ENCODE peak calls at places on chromosomes 7 and 10, in five cellular contexts. Q is GM12878, L is HepG2, S is SK-N-SH, X is K562. R is an unnamed sample.

GRCh38 chr7:19964198-19964597 is 190.8 kb upstream of the TMEM196 start:
- DNase-seq in Q (no peak), L (no peak), S (no peak), X (no peak), R (no peak)

GRCh38 chr10:89869180-89869579 is 167.8 kb downstream of the KIF20B start:
- DNase-seq in Q (no peak), L (no peak), S (no peak), X (no peak), R (no peak)

GRCh38 chr7:126937196-126937595 is 315.5 kb downstream of the GRM8 start:
- DNase-seq in Q (no peak), L (no peak), S (no peak), X (no peak), R (no peak)

GRCh38 chr7:72405389-72405788 is 6.7 kb downstream of the CALN1 start:
- DNase-seq in Q (no peak), L (no peak), S (no peak), X (peak; percentile 43), R (peak; percentile 12)

GRCh38 chr7:157432541-157432956 is 95.7 kb downstream of the DNAJB6 start:
- DNase-seq in Q (no peak), L (no peak), S (peak; percentile 81), X (peak; percentile 93), R (peak; percentile 59)

GRCh38 chr7:81603-82342 is 110.6 kb upstream of the FAM20C start:
- DNase-seq in Q (no peak), L (no peak), S (no peak), X (no peak), R (no peak)

GRCh38 chr10:93224005-93224779 is 150.5 kb downstream of the CYP26A1 start:
- DNase-seq in Q (peak; percentile 3), L (no peak), S (no peak), X (no peak), R (no peak)

GRCh38 chr7:25025218-25025671 is 45.3 kb upstream of the OSBPL3 start:
- DNase-seq in Q (no peak), L (peak; percentile 96), S (no peak), X (no peak), R (no peak)

DNA sequence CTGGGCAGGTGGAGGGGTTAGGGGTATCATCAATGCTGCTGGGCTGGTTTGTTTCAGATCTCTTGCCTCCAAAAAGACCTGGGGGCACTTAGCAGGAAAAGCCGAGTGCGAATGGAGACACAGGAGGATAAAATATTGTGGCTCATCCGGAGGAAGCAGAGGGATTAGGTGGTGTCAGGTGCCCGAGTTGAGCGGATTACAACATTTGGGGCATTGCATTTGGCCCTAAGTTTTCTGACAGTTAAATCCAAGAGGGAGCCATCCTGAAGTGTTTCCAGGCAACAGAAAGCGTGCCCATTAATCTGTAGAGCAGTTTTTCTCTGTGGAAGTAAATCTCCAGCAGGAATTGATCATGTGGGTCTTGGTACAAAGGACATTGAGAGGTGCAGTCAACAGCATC is 85.9 kb downstream of the CDH23 start:
- DNase-seq in Q (no peak), L (no peak), S (no peak), X (no peak), R (no peak)
- H3K27ac ChIP-seq in Q (no peak overlapping the region), L (no peak overlapping the region), S (no peak overlapping the region), X (no peak overlapping the region), R (no peak overlapping the region)

GRCh38 chr10:71868192-71868697 is 17.2 kb upstream of the PSAP start:
- DNase-seq in Q (no peak), L (peak; percentile 44), S (peak; percentile 44), X (peak; percentile 41), R (no peak)
- TF ChIP-seq GABPA in Q (no peak), L (no peak), S (no peak), X (peak; percentile 36), R (no peak)

GRCh38 chr10:119412244-119412750 is 130.2 kb downstream of the RGS10 start:
- DNase-seq in Q (no peak), L (no peak), S (peak; percentile 96), X (no peak), R (no peak)
- TF ChIP-seq REST in Q (no peak), L (no peak), S (no peak), X (no peak), R (no peak)

GRCh38 chr10:60310746-60311145 is 78.9 kb downstream of the ANK3 start:
- DNase-seq in Q (no peak), L (no peak), S (no peak), X (no peak), R (no peak)

GRCh38 chr10:60314306-60314940 is 75.3 kb downstream of the ANK3 start:
- DNase-seq in Q (no peak), L (no peak), S (no peak), X (no peak), R (no peak)

GRCh38 chr10:60313589-60313952 is 76.1 kb downstream of the ANK3 start:
- DNase-seq in Q (no peak), L (no peak), S (no peak), X (no peak), R (no peak)

GRCh38 chr10:60311821-60312220 is 77.9 kb downstream of the ANK3 start:
- DNase-seq in Q (no peak), L (no peak), S (no peak), X (no peak), R (no peak)

DNA sequence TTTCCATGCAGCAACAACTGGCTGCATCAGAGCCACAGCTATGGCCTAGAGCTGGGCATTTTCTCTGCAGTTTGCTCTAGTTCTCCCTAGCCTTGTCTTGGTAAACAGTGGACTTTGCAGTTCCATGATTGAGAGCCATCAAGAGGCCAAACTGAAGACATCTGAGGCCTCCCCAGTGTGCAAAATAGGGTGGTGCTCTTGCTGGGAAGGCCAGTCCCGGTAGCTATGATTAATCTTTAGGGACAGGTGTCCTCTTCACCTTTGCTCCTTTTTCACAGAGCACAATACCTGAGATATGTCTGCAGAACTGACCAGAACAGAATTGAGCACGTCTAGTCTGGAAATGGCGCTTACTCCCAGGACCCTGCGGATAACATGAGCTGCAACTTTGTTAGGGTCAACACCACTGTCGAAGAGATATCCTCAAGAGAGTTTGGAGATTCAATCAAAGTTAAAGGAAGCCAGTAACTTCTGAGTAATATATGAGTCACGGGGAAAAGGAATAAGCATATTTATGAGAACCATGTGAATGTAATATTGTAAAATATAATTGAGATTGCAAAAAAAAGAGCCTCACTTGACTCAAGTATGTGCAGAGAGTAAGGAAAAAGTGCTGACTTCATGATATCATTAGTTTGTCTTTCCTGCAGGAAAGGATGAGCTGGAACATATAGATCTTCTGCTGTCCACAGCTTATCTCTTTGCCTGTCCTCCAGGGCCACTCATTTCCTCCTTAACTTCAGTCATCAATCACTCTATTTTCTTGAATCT is 76.7 kb downstream of the ANK3 start:
- DNase-seq in Q (no peak), L (no peak), S (no peak), X (peak; percentile 37), R (no peak)
- H3K27ac ChIP-seq in Q (no peak overlapping the region), L (no peak overlapping the region), S (peak overlapping the region; percentile 86), X (peak overlapping the region; percentile 85), R (no peak overlapping the region)

GRCh38 chr10:70324341-70324861 is 40.6 kb upstream of the NPFFR1 start:
- DNase-seq in Q (no peak), L (peak; percentile 46), S (no peak), X (no peak), R (no peak)

GRCh38 chr10:70321897-70322890 is 38.4 kb upstream of the NPFFR1 start:
- DNase-seq in Q (no peak), L (no peak), S (no peak), X (peak; percentile 49), R (no peak)

GRCh38 chr10:70324951-70325781 is 41.4 kb upstream of the NPFFR1 start:
- DNase-seq in Q (no peak), L (no peak), S (peak; percentile 47), X (peak; percentile 34), R (no peak)

GRCh38 chr10:70323697-70324340 is 40.0 kb upstream of the NPFFR1 start:
- DNase-seq in Q (no peak), L (peak; percentile 79), S (no peak), X (no peak), R (no peak)

DNA sequence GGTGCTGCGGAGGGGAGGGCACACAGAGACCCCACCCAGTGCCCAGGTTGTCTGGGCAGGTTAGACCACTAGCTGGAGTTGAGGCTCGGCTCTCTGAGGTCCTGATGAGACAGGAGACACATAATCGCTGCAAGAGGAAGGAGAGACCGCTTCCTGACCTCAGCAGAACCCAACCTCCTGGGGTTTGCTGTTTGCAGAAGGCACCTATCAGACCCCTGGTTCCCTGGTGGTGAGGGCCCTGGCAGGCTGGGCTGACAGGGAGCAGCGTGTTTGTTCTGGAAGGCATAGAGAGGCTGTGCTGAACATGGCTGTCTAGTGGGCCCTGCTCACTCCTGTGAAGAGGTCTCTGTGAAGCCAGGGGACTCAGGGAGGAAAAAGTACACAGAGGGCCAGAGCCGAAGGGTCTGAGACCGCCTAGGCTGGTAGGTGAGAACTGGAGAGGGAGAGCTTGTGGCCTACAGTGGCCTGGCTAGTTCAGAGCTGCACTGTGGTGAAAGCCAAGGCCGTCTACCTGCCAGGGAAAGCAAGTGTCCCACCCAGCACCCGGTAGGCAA is 39.4 kb upstream of the NPFFR1 start:
- DNase-seq in Q (no peak), L (no peak), S (no peak), X (no peak), R (no peak)
- TF ChIP-seq GABPA in Q (no peak), L (no peak), S (no peak), X (no peak), R (no peak)

DNA sequence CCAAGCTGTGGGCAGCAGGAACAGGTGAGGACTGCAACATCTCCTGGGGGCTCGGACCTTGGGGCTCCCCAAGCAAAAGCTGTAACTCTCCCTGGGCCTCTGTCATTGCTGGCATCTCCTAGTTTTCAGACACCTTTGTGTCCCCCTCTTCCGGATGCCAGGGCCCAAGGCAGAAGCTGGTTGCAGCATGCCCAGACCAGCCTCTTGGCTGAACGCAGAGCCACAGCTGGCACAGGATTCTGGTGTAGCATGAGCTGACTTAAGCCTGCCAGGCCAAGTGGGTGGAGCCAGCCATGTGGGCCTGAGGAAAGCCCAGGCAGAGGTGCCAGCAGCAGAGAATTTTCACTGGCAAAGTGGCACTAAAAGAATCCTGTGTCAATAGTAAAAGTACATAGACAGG is 43.5 kb downstream of the ZWINT start:
- DNase-seq in Q (no peak), L (no peak), S (no peak), X (no peak), R (no peak)
- TF ChIP-seq REST in Q (no peak), L (no peak), S (no peak), X (no peak), R (no peak)

GRCh38 chr7:80499350-80499955 is 12.4 kb downstream of the GNAT3 start:
- DNase-seq in Q (no peak), L (peak; percentile 72), S (no peak), X (no peak), R (no peak)
- H3K27ac ChIP-seq in Q (no peak overlapping the region), L (no peak overlapping the region), S (peak overlapping the region; percentile 80), X (no peak overlapping the region), R (no peak overlapping the region)

GRCh38 chr10:80200687-80201086 is 4.7 kb downstream of the ANXA11 start:
- DNase-seq in Q (no peak), L (no peak), S (no peak), X (no peak), R (no peak)
- TF ChIP-seq GABPA in Q (no peak), L (no peak), S (no peak), X (no peak), R (no peak)